ENCODE peak calls at places on chromosome 4, in five cellular contexts. One of them, this sample, is unnamed.

GRCh38 chr4:7358100-7358735 is 76.5 kb downstream of the PSAPL1 start:
- DNase-seq in EH: peak
- DNase-seq in HEK293T: no peak
- DNase-seq in ACHN: peak
- DNase-seq in stimulated activated naive CD8-positive, alpha-beta T cell treated with anti-CD3 and anti-CD28 coated beads, Interleukin-15, Interleukin-2, amounts not matched to agents 100 U/mL and 50 U/mL, for 24 hours: no peak
- DNase-seq in this sample: no peak

GRCh38 chr4:107564326-107564725 is 155.7 kb downstream of the PAPSS1 start:
- DNase-seq in EH: peak
- DNase-seq in HEK293T: no peak
- DNase-seq in ACHN: no peak
- DNase-seq in stimulated activated naive CD8-positive, alpha-beta T cell treated with anti-CD3 and anti-CD28 coated beads, Interleukin-15, Interleukin-2, amounts not matched to agents 100 U/mL and 50 U/mL, for 24 hours: no peak
- DNase-seq in this sample: no peak

GRCh38 chr4:70291341-70291740 is 43.4 kb upstream of the CABS1 start:
- DNase-seq in EH: no peak
- DNase-seq in HEK293T: no peak
- DNase-seq in ACHN: no peak
- DNase-seq in stimulated activated naive CD8-positive, alpha-beta T cell treated with anti-CD3 and anti-CD28 coated beads, Interleukin-15, Interleukin-2, amounts not matched to agents 100 U/mL and 50 U/mL, for 24 hours: no peak
- DNase-seq in this sample: no peak

GRCh38 chr4:176238157-176238608 is 30.8 kb downstream of the ASB5 start:
- DNase-seq in EH: peak
- DNase-seq in HEK293T: peak
- DNase-seq in ACHN: no peak
- DNase-seq in stimulated activated naive CD8-positive, alpha-beta T cell treated with anti-CD3 and anti-CD28 coated beads, Interleukin-15, Interleukin-2, amounts not matched to agents 100 U/mL and 50 U/mL, for 24 hours: no peak
- DNase-seq in this sample: no peak

GRCh38 chr4:77578145-77578544 is 27.5 kb upstream of the CXCL13 start:
- DNase-seq in EH: no peak
- DNase-seq in HEK293T: no peak
- DNase-seq in ACHN: no peak
- DNase-seq in stimulated activated naive CD8-positive, alpha-beta T cell treated with anti-CD3 and anti-CD28 coated beads, Interleukin-15, Interleukin-2, amounts not matched to agents 100 U/mL and 50 U/mL, for 24 hours: no peak
- DNase-seq in this sample: no peak

GRCh38 chr4:1683371-1683902 is 676 bp downstream of the FAM53A start:
- DNase-seq in EH: peak
- DNase-seq in HEK293T: no peak
- DNase-seq in ACHN: peak
- DNase-seq in stimulated activated naive CD8-positive, alpha-beta T cell treated with anti-CD3 and anti-CD28 coated beads, Interleukin-15, Interleukin-2, amounts not matched to agents 100 U/mL and 50 U/mL, for 24 hours: no peak
- DNase-seq in this sample: peak

GRCh38 chr4:3790006-3790561 is 23.9 kb downstream of the ADRA2C start:
- DNase-seq in EH: no peak
- DNase-seq in HEK293T: no peak
- DNase-seq in ACHN: no peak
- DNase-seq in stimulated activated naive CD8-positive, alpha-beta T cell treated with anti-CD3 and anti-CD28 coated beads, Interleukin-15, Interleukin-2, amounts not matched to agents 100 U/mL and 50 U/mL, for 24 hours: no peak
- DNase-seq in this sample: no peak

GRCh38 chr4:8703401-8703696 is 110.8 kb downstream of the CPZ start:
- DNase-seq in EH: no peak
- DNase-seq in HEK293T: no peak
- DNase-seq in ACHN: no peak
- DNase-seq in stimulated activated naive CD8-positive, alpha-beta T cell treated with anti-CD3 and anti-CD28 coated beads, Interleukin-15, Interleukin-2, amounts not matched to agents 100 U/mL and 50 U/mL, for 24 hours: no peak
- DNase-seq in this sample: no peak

GRCh38 chr4:105140684-105141490 is 5.8 kb upstream of the TET2 start:
- DNase-seq in EH: peak
- DNase-seq in HEK293T: peak
- DNase-seq in ACHN: peak
- DNase-seq in stimulated activated naive CD8-positive, alpha-beta T cell treated with anti-CD3 and anti-CD28 coated beads, Interleukin-15, Interleukin-2, amounts not matched to agents 100 U/mL and 50 U/mL, for 24 hours: peak
- DNase-seq in this sample: no peak

GRCh38 chr4:7678318-7678852 is 243.7 kb upstream of the PSAPL1 start:
- DNase-seq in EH: no peak
- DNase-seq in HEK293T: no peak
- DNase-seq in ACHN: no peak
- DNase-seq in stimulated activated naive CD8-positive, alpha-beta T cell treated with anti-CD3 and anti-CD28 coated beads, Interleukin-15, Interleukin-2, amounts not matched to agents 100 U/mL and 50 U/mL, for 24 hours: no peak
- DNase-seq in this sample: no peak

GRCh38 chr4:123869517-123870282 is 473.1 kb downstream of the SPRY1 start:
- DNase-seq in EH: no peak
- DNase-seq in HEK293T: no peak
- DNase-seq in ACHN: no peak
- DNase-seq in stimulated activated naive CD8-positive, alpha-beta T cell treated with anti-CD3 and anti-CD28 coated beads, Interleukin-15, Interleukin-2, amounts not matched to agents 100 U/mL and 50 U/mL, for 24 hours: no peak
- DNase-seq in this sample: no peak

GRCh38 chr4:172842759-172843158 is 325.9 kb upstream of the GALNT7 start:
- DNase-seq in EH: no peak
- DNase-seq in HEK293T: no peak
- DNase-seq in ACHN: no peak
- DNase-seq in stimulated activated naive CD8-positive, alpha-beta T cell treated with anti-CD3 and anti-CD28 coated beads, Interleukin-15, Interleukin-2, amounts not matched to agents 100 U/mL and 50 U/mL, for 24 hours: no peak
- DNase-seq in this sample: no peak

GRCh38 chr4:63430105-63430504 is 979.1 kb downstream of the TECRL start:
- DNase-seq in EH: no peak
- DNase-seq in HEK293T: no peak
- DNase-seq in ACHN: no peak
- DNase-seq in stimulated activated naive CD8-positive, alpha-beta T cell treated with anti-CD3 and anti-CD28 coated beads, Interleukin-15, Interleukin-2, amounts not matched to agents 100 U/mL and 50 U/mL, for 24 hours: no peak
- DNase-seq in this sample: no peak

GRCh38 chr4:12979797-12980196 is 504.3 kb downstream of the RAB28 start:
- DNase-seq in EH: no peak
- DNase-seq in HEK293T: no peak
- DNase-seq in ACHN: no peak
- DNase-seq in stimulated activated naive CD8-positive, alpha-beta T cell treated with anti-CD3 and anti-CD28 coated beads, Interleukin-15, Interleukin-2, amounts not matched to agents 100 U/mL and 50 U/mL, for 24 hours: no peak
- DNase-seq in this sample: no peak

GRCh38 chr4:15400911-15401671 is 26.7 kb upstream of the C1QTNF7 start:
- DNase-seq in EH: peak
- DNase-seq in HEK293T: no peak
- DNase-seq in ACHN: no peak
- DNase-seq in stimulated activated naive CD8-positive, alpha-beta T cell treated with anti-CD3 and anti-CD28 coated beads, Interleukin-15, Interleukin-2, amounts not matched to agents 100 U/mL and 50 U/mL, for 24 hours: peak
- DNase-seq in this sample: no peak

GRCh38 chr4:54228563-54229501 is at the start of gene PDGFRA:
- DNase-seq in EH: peak
- DNase-seq in HEK293T: no peak
- DNase-seq in ACHN: no peak
- DNase-seq in stimulated activated naive CD8-positive, alpha-beta T cell treated with anti-CD3 and anti-CD28 coated beads, Interleukin-15, Interleukin-2, amounts not matched to agents 100 U/mL and 50 U/mL, for 24 hours: no peak
- DNase-seq in this sample: no peak

GRCh38 chr4:95118507-95118906 is 360.8 kb downstream of the BMPR1B start:
- DNase-seq in EH: no peak
- DNase-seq in HEK293T: no peak
- DNase-seq in ACHN: no peak
- DNase-seq in stimulated activated naive CD8-positive, alpha-beta T cell treated with anti-CD3 and anti-CD28 coated beads, Interleukin-15, Interleukin-2, amounts not matched to agents 100 U/mL and 50 U/mL, for 24 hours: no peak
- DNase-seq in this sample: no peak

This sample was measured in nucleus accumbens.